ENCODE peak calls at places on chromosome 9, in five cellular contexts. P is ELF-1, I is posterior vena cava, Y is EH, G is AG08396. E is an unnamed sample.
A peak's percentile ranks its signal among the peaks of the same experiment; 100 is the strongest.

GRCh38 chr9:91060520-91061343 is 259.1 kb downstream of the SYK start:
- DNase-seq in P (no peak), I (no peak), Y (peak; percentile 97), G (peak; percentile 78), E (no peak)

GRCh38 chr9:121776739-121777637 is 125.6 kb downstream of the DAB2IP start:
- DNase-seq in P (no peak), I (no peak), Y (no peak), G (no peak), E (no peak)

GRCh38 chr9:133874061-133874638 is 118.0 kb downstream of the VAV2 start:
- DNase-seq in P (peak; percentile 94), I (no peak), Y (peak; percentile 84), G (peak; percentile 42), E (no peak)

GRCh38 chr9:96219615-96220257 is 82.2 kb downstream of the HSD17B3 start:
- DNase-seq in P (peak; percentile 78), I (peak; percentile 86), Y (peak; percentile 12), G (no peak), E (peak; percentile 28)

GRCh38 chr9:130234340-130235260 is 31.0 kb upstream of the HMCN2 start:
- DNase-seq in P (no peak), I (peak; percentile 66), Y (peak; percentile 70), G (no peak), E (no peak)

GRCh38 chr9:7273575-7273974 is 515.8 kb downstream of the KDM4C start:
- DNase-seq in P (peak; percentile 45), I (no peak), Y (peak; percentile 28), G (peak; percentile 22), E (peak; percentile 62)

GRCh38 chr9:87029904-87030303 is 82.6 kb upstream of the GAS1 start:
- DNase-seq in P (no peak), I (no peak), Y (no peak), G (no peak), E (no peak)

GRCh38 chr9:71145179-71145578 is 23.8 kb upstream of the TRPM3 start:
- DNase-seq in P (no peak), I (no peak), Y (peak; percentile 8), G (no peak), E (no peak)

GRCh38 chr9:90950600-90950999 is 149.0 kb downstream of the SYK start:
- DNase-seq in P (no peak), I (no peak), Y (peak; percentile 21), G (no peak), E (no peak)

GRCh38 chr9:136700959-136701664 is 11.3 kb upstream of the DIPK1B start:
- DNase-seq in P (no peak), I (no peak), Y (no peak), G (no peak), E (no peak)

GRCh38 chr9:88777498-88778312 is 213.6 kb upstream of the S1PR3 start:
- DNase-seq in P (peak; percentile 15), I (peak; percentile 79), Y (peak; percentile 70), G (no peak), E (peak; percentile 70)

GRCh38 chr9:94554439-94555331 is at the start of gene PCAT7:
- DNase-seq in P (peak; percentile 93), I (no peak), Y (peak; percentile 76), G (peak; percentile 40), E (peak; percentile 93)

GRCh38 chr9:117704024-117704575 is at the start of gene TLR4:
- DNase-seq in P (no peak), I (peak; percentile 90), Y (peak; percentile 95), G (peak; percentile 7), E (peak; percentile 17)

GRCh38 chr9:16985559-16986348 is 115.3 kb upstream of the BNC2 start:
- DNase-seq in P (peak; percentile 23), I (peak; percentile 90), Y (peak; percentile 97), G (peak; percentile 81), E (no peak)

GRCh38 chr9:90659626-90660364 is 17.2 kb upstream of the DIRAS2 start:
- DNase-seq in P (no peak), I (no peak), Y (peak; percentile 50), G (no peak), E (no peak)

GRCh38 chr9:137030528-137030927 is 1.4 kb downstream of the FUT7 start:
- DNase-seq in P (no peak), I (no peak), Y (no peak), G (no peak), E (no peak)

GRCh38 chr9:109843651-109844050 is 63.7 kb downstream of the PALM2AKAP2 start:
- DNase-seq in P (no peak), I (no peak), Y (no peak), G (no peak), E (no peak)

GRCh38 chr9:79107911-79108676 is 463.7 kb upstream of the TLE4 start:
- DNase-seq in P (no peak), I (no peak), Y (peak; percentile 41), G (no peak), E (no peak)

GRCh38 chr9:127349483-127350127 is 47.4 kb upstream of the SLC2A8 start:
- DNase-seq in P (no peak), I (no peak), Y (no peak), G (no peak), E (no peak)

GRCh38 chr9:85431396-85432102 is 310.2 kb downstream of the AGTPBP1 start:
- DNase-seq in P (no peak), I (no peak), Y (peak; percentile 65), G (no peak), E (no peak)

GRCh38 chr9:133704711-133705181 is 33.4 kb downstream of the SARDH start:
- DNase-seq in P (no peak), I (peak; percentile 61), Y (no peak), G (no peak), E (no peak)

GRCh38 chr9:19232117-19232829 is 1.8 kb downstream of the DENND4C start:
- DNase-seq in P (no peak), I (no peak), Y (peak; percentile 2), G (no peak), E (no peak)

GRCh38 chr9:22117511-22118388 is 108.6 kb upstream of the CDKN2B start:
- DNase-seq in P (peak; percentile 23), I (no peak), Y (peak; percentile 54), G (no peak), E (no peak)

GRCh38 chr9:69471433-69471832 is 146.4 kb downstream of the ENTREP1 start:
- DNase-seq in P (no peak), I (no peak), Y (no peak), G (no peak), E (no peak)

GRCh38 chr9:137269231-137269772 is 8.2 kb upstream of the TOR4A start:
- DNase-seq in P (no peak), I (no peak), Y (peak; percentile 89), G (peak; percentile 88), E (no peak)

GRCh38 chr9:97556721-97557605 is 55.5 kb downstream of the TMOD1 start:
- DNase-seq in P (no peak), I (no peak), Y (no peak), G (no peak), E (no peak)

GRCh38 chr9:18189876-18190670 is 283.9 kb upstream of the ADAMTSL1 start:
- DNase-seq in P (no peak), I (no peak), Y (no peak), G (peak; percentile 4), E (no peak)

GRCh38 chr9:19533373-19533772 is 124.6 kb downstream of the ACER2 start:
- DNase-seq in P (no peak), I (no peak), Y (peak; percentile 15), G (no peak), E (no peak)

GRCh38 chr9:88993871-88994819 is 2.9 kb downstream of the S1PR3 start:
- DNase-seq in P (no peak), I (no peak), Y (no peak), G (no peak), E (no peak)

GRCh38 chr9:21852751-21853150 is 50.3 kb downstream of the MTAP start:
- DNase-seq in P (no peak), I (no peak), Y (no peak), G (no peak), E (no peak)

GRCh38 chr9:744790-745456 is 96.6 kb upstream of the DMRT1 start:
- DNase-seq in P (no peak), I (no peak), Y (no peak), G (no peak), E (no peak)

GRCh38 chr9:80191108-80191507 is 619.3 kb downstream of the TLE4 start:
- DNase-seq in P (no peak), I (no peak), Y (peak; percentile 23), G (peak; percentile 34), E (no peak)

GRCh38 chr9:73114058-73114457 is 37.6 kb upstream of the ANXA1 start:
- DNase-seq in P (no peak), I (no peak), Y (no peak), G (no peak), E (no peak)

GRCh38 chr9:85263288-85263687 is 478.5 kb downstream of the AGTPBP1 start:
- DNase-seq in P (no peak), I (no peak), Y (no peak), G (no peak), E (no peak)

GRCh38 chr9:76846307-76846706 is 59.6 kb downstream of the PRUNE2 start:
- DNase-seq in P (no peak), I (no peak), Y (peak; percentile 57), G (no peak), E (no peak)

GRCh38 chr9:25678147-25678666 is at the start of gene TUSC1:
- DNase-seq in P (peak; percentile 79), I (peak; percentile 97), Y (peak; percentile 89), G (peak; percentile 91), E (peak; percentile 69)

GRCh38 chr9:37902804-37903580 is 935 bp downstream of the SLC25A51 start:
- DNase-seq in P (no peak), I (no peak), Y (peak; percentile 45), G (peak; percentile 49), E (no peak)

GRCh38 chr9:78035369-78035993 is 3.9 kb upstream of the GNAQ start:
- DNase-seq in P (peak; percentile 80), I (no peak), Y (peak; percentile 80), G (peak; percentile 65), E (peak; percentile 80)